ENCODE peak calls at places on chromosomes 2 and 18, in six cellular contexts. One of them, this sample, is unnamed.

GRCh38 chr2:54772531-54772930 is 49.1 kb downstream of the EML6 start:
- DNase-seq in sigmoid colon: no peak
- DNase-seq in K562: no peak
- DNase-seq in SK-N-SH: no peak
- DNase-seq in upper lobe of left lung: no peak
- DNase-seq in H1: no peak
- DNase-seq in this sample: no peak

GRCh38 chr2:173053043-173053699 is 22.5 kb upstream of the MAP3K20 start:
- DNase-seq in sigmoid colon: no peak
- DNase-seq in K562: no peak
- DNase-seq in SK-N-SH: no peak
- DNase-seq in upper lobe of left lung: no peak
- DNase-seq in H1: no peak
- DNase-seq in this sample: no peak

GRCh38 chr2:172172513-172173217 is 70.0 kb upstream of the DLX2 start:
- DNase-seq in sigmoid colon: peak
- DNase-seq in K562: peak
- DNase-seq in SK-N-SH: peak
- DNase-seq in upper lobe of left lung: peak
- DNase-seq in H1: peak
- DNase-seq in this sample: peak

GRCh38 chr2:238942941-238943715 is 95.2 kb downstream of the TWIST2 start:
- DNase-seq in sigmoid colon: no peak
- DNase-seq in K562: no peak
- DNase-seq in SK-N-SH: no peak
- DNase-seq in upper lobe of left lung: peak
- DNase-seq in H1: no peak
- DNase-seq in this sample: no peak

GRCh38 chr2:16149349-16150243 is 209.2 kb downstream of the MYCN start:
- DNase-seq in sigmoid colon: no peak
- DNase-seq in K562: no peak
- DNase-seq in SK-N-SH: no peak
- DNase-seq in upper lobe of left lung: no peak
- DNase-seq in H1: no peak
- DNase-seq in this sample: no peak

GRCh38 chr2:176637497-176638166 is 368.4 kb downstream of the MTX2 start:
- DNase-seq in sigmoid colon: peak
- DNase-seq in K562: no peak
- DNase-seq in SK-N-SH: peak
- DNase-seq in upper lobe of left lung: no peak
- DNase-seq in H1: no peak
- DNase-seq in this sample: peak

GRCh38 chr2:99836670-99837069 is 305.7 kb downstream of the AFF3 start:
- DNase-seq in sigmoid colon: no peak
- DNase-seq in K562: no peak
- DNase-seq in SK-N-SH: peak
- DNase-seq in upper lobe of left lung: no peak
- DNase-seq in H1: no peak
- DNase-seq in this sample: no peak

GRCh38 chr2:2191110-2191707 is 139.9 kb downstream of the MYT1L start:
- DNase-seq in sigmoid colon: no peak
- DNase-seq in K562: no peak
- DNase-seq in SK-N-SH: peak
- DNase-seq in upper lobe of left lung: no peak
- DNase-seq in H1: no peak
- DNase-seq in this sample: no peak

GRCh38 chr2:57156231-57156924 is 890.2 kb upstream of the VRK2 start:
- DNase-seq in sigmoid colon: no peak
- DNase-seq in K562: no peak
- DNase-seq in SK-N-SH: no peak
- DNase-seq in upper lobe of left lung: no peak
- DNase-seq in H1: no peak
- DNase-seq in this sample: no peak

GRCh38 chr2:196314780-196315179 is 143.4 kb upstream of the STK17B start:
- DNase-seq in sigmoid colon: no peak
- DNase-seq in K562: no peak
- DNase-seq in SK-N-SH: no peak
- DNase-seq in upper lobe of left lung: no peak
- DNase-seq in H1: no peak
- DNase-seq in this sample: no peak

GRCh38 chr18:56038258-56039030 is 450.5 kb upstream of the TCF4 start:
- DNase-seq in sigmoid colon: no peak
- DNase-seq in K562: no peak
- DNase-seq in SK-N-SH: peak
- DNase-seq in upper lobe of left lung: no peak
- DNase-seq in H1: no peak
- DNase-seq in this sample: no peak

GRCh38 chr18:30987479-30988241 is 54.9 kb downstream of the DSC3 start:
- DNase-seq in sigmoid colon: no peak
- DNase-seq in K562: peak
- DNase-seq in SK-N-SH: no peak
- DNase-seq in upper lobe of left lung: peak
- DNase-seq in H1: no peak
- DNase-seq in this sample: peak

GRCh38 chr2:54903736-54904554 is 146.3 kb downstream of the RTN4 start:
- DNase-seq in sigmoid colon: peak
- DNase-seq in K562: peak
- DNase-seq in SK-N-SH: no peak
- DNase-seq in upper lobe of left lung: peak
- DNase-seq in H1: peak
- DNase-seq in this sample: peak

GRCh38 chr2:56981554-56981953 is 797.8 kb downstream of the CCDC85A start:
- DNase-seq in sigmoid colon: no peak
- DNase-seq in K562: no peak
- DNase-seq in SK-N-SH: no peak
- DNase-seq in upper lobe of left lung: no peak
- DNase-seq in H1: no peak
- DNase-seq in this sample: no peak

GRCh38 chr2:168515502-168515901 is 59.4 kb downstream of the CERS6 start:
- DNase-seq in sigmoid colon: no peak
- DNase-seq in K562: no peak
- DNase-seq in SK-N-SH: no peak
- DNase-seq in upper lobe of left lung: no peak
- DNase-seq in H1: no peak
- DNase-seq in this sample: no peak

GRCh38 chr2:173109253-173110188 is 33.9 kb downstream of the MAP3K20 start:
- DNase-seq in sigmoid colon: no peak
- DNase-seq in K562: no peak
- DNase-seq in SK-N-SH: no peak
- DNase-seq in upper lobe of left lung: no peak
- DNase-seq in H1: no peak
- DNase-seq in this sample: no peak

GRCh38 chr2:203870481-203870880 is 2.9 kb downstream of the CTLA4 start:
- DNase-seq in sigmoid colon: no peak
- DNase-seq in K562: no peak
- DNase-seq in SK-N-SH: no peak
- DNase-seq in upper lobe of left lung: no peak
- DNase-seq in H1: no peak
- DNase-seq in this sample: no peak

GRCh38 chr2:208847651-208848050 is 441.1 kb downstream of the PTH2R start:
- DNase-seq in sigmoid colon: no peak
- DNase-seq in K562: no peak
- DNase-seq in SK-N-SH: no peak
- DNase-seq in upper lobe of left lung: no peak
- DNase-seq in H1: no peak
- DNase-seq in this sample: no peak

GRCh38 chr18:44799422-44800421 is 119.0 kb downstream of the SETBP1 start:
- DNase-seq in sigmoid colon: no peak
- DNase-seq in K562: no peak
- DNase-seq in SK-N-SH: no peak
- DNase-seq in upper lobe of left lung: no peak
- DNase-seq in H1: no peak
- DNase-seq in this sample: no peak

DNA sequence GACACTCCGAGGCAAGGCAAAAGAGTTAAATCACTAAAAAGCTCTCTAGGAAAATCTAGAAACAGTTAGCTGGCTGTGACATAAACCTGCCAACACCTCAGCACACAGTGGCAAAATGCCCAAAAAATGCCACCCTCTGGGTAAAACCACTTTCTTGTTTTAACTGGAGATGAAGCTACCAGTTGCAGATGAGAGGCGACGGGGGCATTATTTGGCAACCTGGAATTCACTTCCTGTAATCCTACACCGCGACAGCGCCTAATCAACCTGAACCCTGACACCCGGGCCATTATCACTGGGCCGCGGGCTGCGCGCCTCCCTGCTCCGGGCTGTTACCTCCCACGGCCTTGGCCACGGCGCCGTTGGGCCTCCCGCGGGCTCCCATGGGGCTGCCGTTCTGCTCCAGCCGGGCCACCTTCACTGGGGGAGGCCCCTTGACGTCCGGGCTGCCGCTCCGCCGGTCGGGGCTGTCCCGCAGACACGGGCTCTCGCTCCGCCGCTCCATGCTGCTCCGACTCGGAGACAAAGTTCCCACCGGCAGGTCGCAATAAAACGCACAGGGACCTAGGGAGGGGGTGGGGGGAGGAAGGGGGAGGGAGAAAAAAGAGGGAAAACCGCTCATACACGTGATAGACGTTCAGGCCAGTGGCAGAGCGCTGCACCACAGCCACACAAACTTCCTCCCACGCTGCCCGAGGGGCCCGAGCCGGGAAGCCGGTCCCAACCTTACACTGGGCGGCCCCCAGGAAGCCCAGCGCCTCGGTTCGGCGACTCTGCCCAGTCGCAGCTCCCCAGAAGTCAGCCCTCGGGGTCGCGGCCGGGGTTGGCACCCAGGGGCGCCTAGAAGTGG is 2.0 kb downstream of the SATB2 start:
- DNase-seq in sigmoid colon: peak
- DNase-seq in K562: peak
- DNase-seq in SK-N-SH: no peak
- DNase-seq in upper lobe of left lung: no peak
- DNase-seq in H1: no peak
- DNase-seq in this sample: peak
- TF ChIP-seq POLR2AphosphoS5 in sigmoid colon: no peak
- TF ChIP-seq POLR2AphosphoS5 in K562: peak
- TF ChIP-seq POLR2AphosphoS5 in SK-N-SH: no peak
- TF ChIP-seq POLR2AphosphoS5 in upper lobe of left lung: no peak
- TF ChIP-seq POLR2AphosphoS5 in H1: no peak
- TF ChIP-seq POLR2AphosphoS5 in this sample: peak

GRCh38 chr2:240209493-240209892 is 69.0 kb upstream of the OTOS start:
- DNase-seq in sigmoid colon: peak
- DNase-seq in K562: no peak
- DNase-seq in SK-N-SH: no peak
- DNase-seq in upper lobe of left lung: peak
- DNase-seq in H1: no peak
- DNase-seq in this sample: no peak
- TF ChIP-seq EP300 in sigmoid colon: no peak
- TF ChIP-seq EP300 in K562: no peak
- TF ChIP-seq EP300 in SK-N-SH: no peak
- TF ChIP-seq EP300 in upper lobe of left lung: no peak
- TF ChIP-seq EP300 in H1: no peak
- TF ChIP-seq EP300 in this sample: no peak

DNA sequence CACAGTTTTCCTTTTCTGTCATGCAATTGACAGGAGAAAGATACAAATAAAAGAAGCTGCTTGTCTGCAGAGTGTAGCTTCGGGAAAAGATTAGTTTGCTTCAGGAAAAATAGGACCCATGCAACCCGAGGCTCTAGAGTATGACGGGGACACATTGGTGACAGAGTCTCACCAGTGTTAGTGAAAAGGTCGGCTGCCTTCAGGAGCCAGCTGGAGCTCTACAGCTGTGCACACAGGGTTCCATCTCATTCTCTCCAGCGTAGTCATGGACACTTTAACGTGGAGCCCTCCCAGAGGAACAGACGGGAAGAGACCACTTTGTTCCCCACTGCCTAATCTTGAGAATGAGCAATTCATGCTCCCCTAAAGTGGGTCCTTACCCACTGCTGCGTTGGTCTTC is 42.9 kb downstream of the FECH start:
- DNase-seq in sigmoid colon: no peak
- DNase-seq in K562: no peak
- DNase-seq in SK-N-SH: no peak
- DNase-seq in upper lobe of left lung: no peak
- DNase-seq in H1: no peak
- DNase-seq in this sample: no peak
- TF ChIP-seq POLR2AphosphoS5 in sigmoid colon: no peak
- TF ChIP-seq POLR2AphosphoS5 in K562: no peak
- TF ChIP-seq POLR2AphosphoS5 in SK-N-SH: no peak
- TF ChIP-seq POLR2AphosphoS5 in upper lobe of left lung: no peak
- TF ChIP-seq POLR2AphosphoS5 in H1: no peak
- TF ChIP-seq POLR2AphosphoS5 in this sample: no peak

DNA sequence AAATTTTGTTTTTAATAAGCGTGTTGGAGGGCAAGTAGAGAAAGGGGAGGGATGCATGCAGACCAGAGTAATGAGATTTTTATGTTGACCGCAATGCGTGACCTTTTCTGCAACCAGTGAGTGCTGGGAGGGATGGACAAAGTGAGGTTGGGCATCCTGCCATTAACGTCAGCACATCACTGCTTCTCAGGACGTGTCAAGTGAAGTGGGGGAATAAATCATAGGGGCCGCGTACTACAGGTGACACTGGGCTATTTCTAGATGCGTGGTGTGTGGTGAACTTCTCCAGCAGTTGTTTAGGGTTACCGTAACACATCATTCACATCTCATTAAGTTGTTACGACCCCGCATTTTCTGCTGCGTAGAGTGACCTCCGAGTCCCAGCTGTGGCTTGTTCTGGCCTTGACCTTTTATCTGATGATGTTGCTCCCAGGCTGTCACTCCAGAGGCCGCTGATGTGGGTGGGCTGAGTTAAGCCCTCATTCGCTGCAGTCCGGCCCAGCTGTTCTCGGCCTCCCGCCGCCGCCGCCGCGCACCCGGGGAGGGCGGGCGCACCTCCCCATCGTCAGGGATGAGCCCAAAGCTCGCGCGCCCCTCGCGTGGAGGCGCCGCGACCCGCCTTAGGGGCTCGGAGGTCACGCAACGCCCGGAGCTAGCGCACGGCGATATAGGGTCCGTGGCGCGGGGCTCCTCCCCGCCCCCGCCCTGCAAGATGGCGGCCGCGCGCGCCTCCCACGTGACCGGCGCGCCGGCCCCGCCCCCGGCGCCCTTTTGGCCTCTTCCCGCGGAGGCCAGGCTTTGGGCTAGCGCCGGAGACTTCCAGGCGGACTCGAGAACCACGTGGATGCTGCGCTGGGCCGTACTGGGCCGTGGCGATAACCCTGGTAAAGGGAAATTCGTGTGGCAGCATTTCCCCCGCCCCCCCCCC is 3.5 kb downstream of the ZCCHC2 start:
- DNase-seq in sigmoid colon: peak
- DNase-seq in K562: peak
- DNase-seq in SK-N-SH: peak
- DNase-seq in upper lobe of left lung: peak
- DNase-seq in H1: no peak
- DNase-seq in this sample: peak
- TF ChIP-seq EP300 in sigmoid colon: peak
- TF ChIP-seq EP300 in K562: no peak
- TF ChIP-seq EP300 in SK-N-SH: no peak
- TF ChIP-seq EP300 in upper lobe of left lung: no peak
- TF ChIP-seq EP300 in H1: no peak
- TF ChIP-seq EP300 in this sample: no peak

GRCh38 chr2:216412022-216412999 is at the start of gene SMARCAL1:
- DNase-seq in sigmoid colon: peak
- DNase-seq in K562: peak
- DNase-seq in SK-N-SH: peak
- DNase-seq in upper lobe of left lung: peak
- DNase-seq in H1: peak
- DNase-seq in this sample: peak
- TF ChIP-seq POLR2AphosphoS5 in sigmoid colon: peak
- TF ChIP-seq POLR2AphosphoS5 in K562: peak
- TF ChIP-seq POLR2AphosphoS5 in SK-N-SH: peak
- TF ChIP-seq POLR2AphosphoS5 in upper lobe of left lung: peak
- TF ChIP-seq POLR2AphosphoS5 in H1: peak
- TF ChIP-seq POLR2AphosphoS5 in this sample: no peak